ENCODE peak calls at places on chromosomes 16 and 17, in four cellular contexts. D is heart left ventricle, J is sigmoid colon, H is lower leg skin. Y is an unnamed sample.

GRCh38 chr16:30524575-30525571 is 1.5 kb downstream of the ZNF768 start:
- DNase-seq in D (no peak), J (no peak), H (no peak), Y (no peak)

GRCh38 chr16:86732621-86733297 is 154.4 kb downstream of the FOXL1 start:
- DNase-seq in D (no peak), J (peak), H (no peak), Y (peak)

GRCh38 chr17:80204626-80205468 is 15.3 kb downstream of the SGSH start:
- DNase-seq in D (no peak), J (no peak), H (no peak), Y (no peak)

GRCh38 chr17:48081858-48082257 is 19.4 kb downstream of the CBX1 start:
- DNase-seq in D (no peak), J (peak), H (no peak), Y (no peak)

GRCh38 chr16:67537270-67537635 is 8.6 kb downstream of the RIPOR1 start:
- DNase-seq in D (peak), J (peak), H (peak), Y (peak)

GRCh38 chr17:75979705-75980187 is 706 bp downstream of the TEN1 start:
- DNase-seq in D (no peak), J (no peak), H (no peak), Y (no peak)

GRCh38 chr16:30903596-30903995 is 7.2 kb downstream of the CTF1 start:
- DNase-seq in D (no peak), J (peak), H (no peak), Y (no peak)

GRCh38 chr16:21338537-21339268 is 60.6 kb upstream of the CRYM start:
- DNase-seq in D (no peak), J (no peak), H (no peak), Y (no peak)

GRCh38 chr17:42871647-42872046 is 20.6 kb downstream of the AOC3 start:
- DNase-seq in D (peak), J (no peak), H (no peak), Y (no peak)

GRCh38 chr17:76123749-76124581 is 17.1 kb downstream of the FOXJ1 start:
- DNase-seq in D (peak), J (peak), H (no peak), Y (no peak)

GRCh38 chr17:1965556-1966273 is 59.4 kb downstream of the RTN4RL1 start:
- DNase-seq in D (no peak), J (no peak), H (no peak), Y (peak)

GRCh38 chr16:1458977-1459341 is 14.6 kb upstream of the CCDC154 start:
- DNase-seq in D (no peak), J (no peak), H (no peak), Y (no peak)

GRCh38 chr16:85894266-85894665 is 4.7 kb upstream of the IRF8 start:
- DNase-seq in D (no peak), J (no peak), H (no peak), Y (no peak)

GRCh38 chr17:19713901-19714361 is 2.5 kb downstream of the SLC47A2 start:
- DNase-seq in D (no peak), J (peak), H (no peak), Y (no peak)

GRCh38 chr16:11967195-11967911 is 2.3 kb downstream of the TNFRSF17 start:
- DNase-seq in D (no peak), J (no peak), H (no peak), Y (no peak)
- TF ChIP-seq CTCF in D (no peak), J (no peak), H (no peak), Y (no peak)

DNA sequence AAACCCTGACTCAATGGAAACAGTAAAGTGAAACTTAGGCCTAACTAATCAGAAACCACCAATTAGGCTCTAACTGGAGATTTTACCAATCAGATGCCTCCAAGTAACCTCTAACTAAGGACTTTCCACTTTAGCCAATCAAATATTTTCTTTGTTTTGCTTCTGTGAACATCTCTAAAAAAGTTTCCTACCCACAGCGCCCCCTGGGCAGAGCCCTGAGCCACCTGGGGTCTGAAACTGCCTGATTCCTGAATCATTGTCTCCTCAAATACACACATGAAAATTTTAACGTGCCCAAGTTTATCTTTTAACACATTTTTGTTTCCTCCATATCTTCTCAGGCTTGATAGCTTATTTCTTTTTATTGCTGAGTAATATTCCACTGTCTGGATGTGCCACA is 19.0 kb downstream of the ADAD2 start:
- DNase-seq in D (no peak), J (no peak), H (no peak), Y (no peak)
- TF ChIP-seq CTCF in D (no peak), J (no peak), H (no peak), Y (no peak)

GRCh38 chr16:64090327-64090726 is 1031.5 kb downstream of the CDH11 start:
- DNase-seq in D (no peak), J (no peak), H (no peak), Y (no peak)

GRCh38 chr16:64085291-64085690 is 1036.6 kb downstream of the CDH11 start:
- DNase-seq in D (no peak), J (no peak), H (no peak), Y (no peak)

GRCh38 chr16:64092284-64092683 is 1029.6 kb downstream of the CDH11 start:
- DNase-seq in D (no peak), J (no peak), H (no peak), Y (no peak)

GRCh38 chr16:64088838-64089237 is 1033.0 kb downstream of the CDH11 start:
- DNase-seq in D (no peak), J (no peak), H (no peak), Y (no peak)

DNA sequence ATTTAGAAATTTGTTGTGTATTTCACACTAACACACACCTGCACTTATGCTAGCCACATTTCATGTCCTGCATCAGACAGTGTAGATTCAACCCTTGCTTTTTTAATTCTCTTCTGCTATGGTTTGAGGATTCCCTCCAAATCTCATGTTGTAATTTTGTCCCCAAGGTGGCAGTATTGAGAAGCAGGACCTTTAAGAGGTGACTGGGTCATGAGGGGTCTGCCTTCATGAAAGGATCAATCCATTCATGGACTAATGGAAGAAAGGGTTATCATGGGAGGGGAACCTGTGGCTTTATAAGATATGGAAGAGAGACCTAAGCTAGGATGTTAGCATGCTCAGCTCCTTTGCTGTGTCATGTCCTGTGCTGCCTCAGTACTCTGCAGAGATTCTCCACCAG is 1032.2 kb downstream of the CDH11 start:
- DNase-seq in D (no peak), J (no peak), H (no peak), Y (no peak)
- TF ChIP-seq CTCF in D (peak), J (peak), H (no peak), Y (peak)

DNA sequence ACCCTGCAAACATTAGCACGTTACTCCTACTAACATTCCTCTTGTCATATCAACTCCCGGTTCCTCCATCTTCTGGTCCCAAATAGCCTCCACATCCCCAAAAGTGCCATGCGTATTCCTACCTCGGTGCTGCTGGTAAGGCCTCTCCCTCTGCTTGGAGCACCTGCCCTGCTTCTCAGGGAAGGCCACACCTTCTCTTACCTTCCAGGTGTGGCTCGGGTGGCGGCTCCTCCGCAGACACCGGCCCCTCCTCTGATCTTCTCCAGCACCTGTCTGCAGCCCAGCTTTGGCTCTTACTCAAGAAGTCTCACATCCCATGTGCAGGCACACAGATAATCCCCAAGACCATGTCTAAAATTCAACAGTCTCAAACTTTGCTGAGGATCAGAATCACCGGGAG is 92.3 kb downstream of the GAS7 start:
- DNase-seq in D (no peak), J (peak), H (no peak), Y (no peak)
- TF ChIP-seq CTCF in D (no peak), J (no peak), H (no peak), Y (no peak)

DNA sequence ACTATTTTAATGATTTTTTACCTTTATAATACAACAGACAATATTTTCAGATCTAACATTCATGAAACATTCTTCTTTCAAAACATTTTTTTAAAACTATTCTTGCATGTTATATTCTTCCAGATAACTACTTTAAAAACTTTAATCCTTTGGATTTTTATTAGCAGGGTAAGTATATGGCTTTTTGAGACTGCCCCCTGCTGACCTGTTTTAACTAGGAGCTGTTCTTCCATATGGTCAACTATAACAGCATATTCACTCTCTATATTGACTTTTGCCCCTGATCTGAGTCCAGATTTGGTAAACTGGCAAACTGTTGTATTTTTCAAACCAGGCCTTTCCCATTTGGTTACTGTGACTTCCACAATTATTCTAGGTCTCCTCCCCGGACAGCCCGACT is 16.5 kb downstream of the ZNF18 start:
- DNase-seq in D (no peak), J (no peak), H (no peak), Y (no peak)
- TF ChIP-seq CTCF in D (peak), J (no peak), H (no peak), Y (peak)

GRCh38 chr17:63116228-63116627 is 150.2 kb downstream of the TANC2 start:
- DNase-seq in D (no peak), J (no peak), H (no peak), Y (no peak)
- TF ChIP-seq CTCF in D (no peak), J (no peak), H (no peak), Y (no peak)

GRCh38 chr17:56656961-56657360 is 63.5 kb downstream of the NOG start:
- DNase-seq in D (no peak), J (no peak), H (no peak), Y (no peak)
- TF ChIP-seq CTCF in D (no peak), J (no peak), H (no peak), Y (no peak)

Y was measured in glutamatergic neuron.